ENCODE peak calls at places on chromosome 1, in five cellular contexts. One of them, this sample, is unnamed.

GRCh38 chr1:151888972-151889570 is 20.2 kb downstream of the THEM4 start:
- DNase-seq in neural progenitor cell: peak; percentile 7
- DNase-seq in IMR-90: no peak
- DNase-seq in mammary epithelial cell: no peak
- DNase-seq in mesendoderm: no peak
- DNase-seq in this sample: no peak

GRCh38 chr1:204190212-204191211 is 5.8 kb downstream of the KISS1 start:
- DNase-seq in neural progenitor cell: peak; percentile 33
- DNase-seq in IMR-90: peak; percentile 70
- DNase-seq in mammary epithelial cell: no peak
- DNase-seq in mesendoderm: no peak
- DNase-seq in this sample: peak; percentile 77

GRCh38 chr1:90371106-90371813 is 345.8 kb downstream of the BARHL2 start:
- DNase-seq in neural progenitor cell: no peak
- DNase-seq in IMR-90: peak; percentile 1
- DNase-seq in mammary epithelial cell: peak; percentile 56
- DNase-seq in mesendoderm: no peak
- DNase-seq in this sample: no peak

GRCh38 chr1:216416488-216416887 is 6.8 kb downstream of the USH2A start:
- DNase-seq in neural progenitor cell: no peak
- DNase-seq in IMR-90: no peak
- DNase-seq in mammary epithelial cell: no peak
- DNase-seq in mesendoderm: no peak
- DNase-seq in this sample: no peak

GRCh38 chr1:29808141-29808995 is 572.0 kb downstream of the PTPRU start:
- DNase-seq in neural progenitor cell: no peak
- DNase-seq in IMR-90: no peak
- DNase-seq in mammary epithelial cell: no peak
- DNase-seq in mesendoderm: no peak
- DNase-seq in this sample: no peak

GRCh38 chr1:205298191-205298994 is 23.2 kb downstream of the NUAK2 start:
- DNase-seq in neural progenitor cell: peak; percentile 83
- DNase-seq in IMR-90: peak; percentile 99
- DNase-seq in mammary epithelial cell: peak; percentile 93
- DNase-seq in mesendoderm: peak; percentile 99
- DNase-seq in this sample: peak; percentile 91

GRCh38 chr1:34156739-34157138 is 8.3 kb downstream of the CSMD2 start:
- DNase-seq in neural progenitor cell: no peak
- DNase-seq in IMR-90: no peak
- DNase-seq in mammary epithelial cell: no peak
- DNase-seq in mesendoderm: peak; percentile 29
- DNase-seq in this sample: no peak

GRCh38 chr1:20590313-20590777 is 1.4 kb downstream of the CDA start:
- DNase-seq in neural progenitor cell: no peak
- DNase-seq in IMR-90: peak; percentile 67
- DNase-seq in mammary epithelial cell: no peak
- DNase-seq in mesendoderm: no peak
- DNase-seq in this sample: no peak

GRCh38 chr1:212284744-212285684 is at the start of gene PPP2R5A:
- DNase-seq in neural progenitor cell: peak; percentile 100
- DNase-seq in IMR-90: peak; percentile 99
- DNase-seq in mammary epithelial cell: peak; percentile 99
- DNase-seq in mesendoderm: peak; percentile 100
- DNase-seq in this sample: peak; percentile 100
- H3K9ac ChIP-seq in neural progenitor cell: peak within 1 kb of the TSS; percentile 14
- H3K9ac ChIP-seq in IMR-90: peak within 1 kb of the TSS; percentile 65
- H3K9ac ChIP-seq in mammary epithelial cell: peak within 1 kb of the TSS; percentile 89
- H3K9ac ChIP-seq in mesendoderm: peak within 1 kb of the TSS; percentile 91
- H3K9ac ChIP-seq in this sample: peak within 1 kb of the TSS; percentile 97

GRCh38 chr1:117388328-117388727 is 21.1 kb downstream of the MAN1A2 start:
- DNase-seq in neural progenitor cell: no peak
- DNase-seq in IMR-90: no peak
- DNase-seq in mammary epithelial cell: no peak
- DNase-seq in mesendoderm: no peak
- DNase-seq in this sample: no peak

GRCh38 chr1:117392776-117393175 is 25.5 kb downstream of the MAN1A2 start:
- DNase-seq in neural progenitor cell: no peak
- DNase-seq in IMR-90: no peak
- DNase-seq in mammary epithelial cell: no peak
- DNase-seq in mesendoderm: peak; percentile 22
- DNase-seq in this sample: no peak

GRCh38 chr1:117389779-117390178 is 22.5 kb downstream of the MAN1A2 start:
- DNase-seq in neural progenitor cell: no peak
- DNase-seq in IMR-90: no peak
- DNase-seq in mammary epithelial cell: no peak
- DNase-seq in mesendoderm: no peak
- DNase-seq in this sample: no peak

GRCh38 chr1:117389284-117389683 is 22.0 kb downstream of the MAN1A2 start:
- DNase-seq in neural progenitor cell: no peak
- DNase-seq in IMR-90: no peak
- DNase-seq in mammary epithelial cell: no peak
- DNase-seq in mesendoderm: no peak
- DNase-seq in this sample: peak; percentile 37

GRCh38 chr1:117387060-117387633 is 19.9 kb downstream of the MAN1A2 start:
- DNase-seq in neural progenitor cell: no peak
- DNase-seq in IMR-90: no peak
- DNase-seq in mammary epithelial cell: no peak
- DNase-seq in mesendoderm: no peak
- DNase-seq in this sample: no peak
- H3K4me1 ChIP-seq in neural progenitor cell: no peaks in the 10 kb centered on the region
- H3K4me1 ChIP-seq in IMR-90: no peaks in the 10 kb centered on the region
- H3K4me1 ChIP-seq in mammary epithelial cell: no peaks in the 10 kb centered on the region
- H3K4me1 ChIP-seq in mesendoderm: no peaks in the 10 kb centered on the region
- H3K4me1 ChIP-seq in this sample: peaks cover 3% of the 10 kb centered on the region

DNA sequence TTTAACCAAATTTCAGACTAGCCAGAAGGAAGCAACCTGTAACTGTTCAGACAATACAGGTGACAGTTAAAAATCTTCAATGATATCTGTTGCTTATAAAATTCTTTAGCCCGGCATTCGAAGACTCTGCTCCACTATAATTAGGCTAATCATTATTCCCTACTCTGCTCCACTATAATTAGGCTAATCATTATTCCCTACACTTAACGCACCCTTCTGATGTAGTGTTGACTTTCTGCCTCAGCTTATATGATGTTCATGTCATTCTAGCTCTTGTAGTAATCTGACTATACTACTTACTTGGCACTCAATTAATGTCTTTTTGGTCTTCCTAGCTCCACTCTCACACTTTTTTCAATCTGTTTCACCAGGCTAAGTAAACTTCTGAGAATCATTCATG is 13.3 kb downstream of the TESK2 start:
- DNase-seq in neural progenitor cell: no peak
- DNase-seq in IMR-90: no peak
- DNase-seq in mammary epithelial cell: no peak
- DNase-seq in mesendoderm: no peak
- DNase-seq in this sample: no peak
- H3K27ac ChIP-seq in neural progenitor cell: no peak overlapping the region
- H3K27ac ChIP-seq in IMR-90: no peak overlapping the region
- H3K27ac ChIP-seq in mammary epithelial cell: no peak overlapping the region
- H3K27ac ChIP-seq in mesendoderm: no peak overlapping the region
- H3K27ac ChIP-seq in this sample: no peak overlapping the region

DNA sequence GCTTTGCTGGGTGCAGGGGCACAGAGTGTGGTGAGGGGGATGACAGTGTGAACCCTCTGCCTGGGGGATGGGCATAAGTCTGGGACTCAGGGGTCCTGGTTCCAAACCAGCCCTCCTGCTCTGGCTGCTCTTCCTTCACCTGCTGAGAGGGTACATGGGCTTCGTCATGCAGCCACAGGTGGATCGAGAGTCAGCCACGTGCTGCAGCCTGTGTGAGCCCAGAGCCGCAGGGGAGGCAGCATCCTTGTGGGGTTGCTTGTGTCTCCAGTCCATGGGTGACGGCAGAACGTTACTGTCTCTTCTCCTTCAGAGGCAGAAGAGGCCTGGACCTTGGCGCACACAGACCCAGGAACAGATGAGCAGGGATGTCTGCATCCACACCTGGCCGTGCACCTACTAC is 12.1 kb downstream of the SNAP47 start:
- DNase-seq in neural progenitor cell: no peak
- DNase-seq in IMR-90: no peak
- DNase-seq in mammary epithelial cell: no peak
- DNase-seq in mesendoderm: no peak
- DNase-seq in this sample: peak; percentile 41
- H3K9ac ChIP-seq in neural progenitor cell: no peak overlapping the region
- H3K9ac ChIP-seq in IMR-90: no peak overlapping the region
- H3K9ac ChIP-seq in mammary epithelial cell: no peak overlapping the region
- H3K9ac ChIP-seq in mesendoderm: no peak overlapping the region
- H3K9ac ChIP-seq in this sample: no peak overlapping the region

GRCh38 chr1:14603641-14604040 is 5.2 kb downstream of the KAZN start:
- DNase-seq in neural progenitor cell: no peak
- DNase-seq in IMR-90: no peak
- DNase-seq in mammary epithelial cell: no peak
- DNase-seq in mesendoderm: no peak
- DNase-seq in this sample: no peak
- H3K4me1 ChIP-seq in neural progenitor cell: peaks cover 56% of the 10 kb centered on the region
- H3K4me1 ChIP-seq in IMR-90: peaks cover 2% of the 10 kb centered on the region
- H3K4me1 ChIP-seq in mammary epithelial cell: peaks cover 7% of the 10 kb centered on the region
- H3K4me1 ChIP-seq in mesendoderm: peaks cover 18% of the 10 kb centered on the region
- H3K4me1 ChIP-seq in this sample: no peaks in the 10 kb centered on the region

GRCh38 chr1:19388980-19389379 is 76.9 kb downstream of the SLC66A1 start:
- DNase-seq in neural progenitor cell: no peak
- DNase-seq in IMR-90: no peak
- DNase-seq in mammary epithelial cell: peak; percentile 77
- DNase-seq in mesendoderm: no peak
- DNase-seq in this sample: peak; percentile 20

GRCh38 chr1:19391596-19391981 is 79.5 kb downstream of the SLC66A1 start:
- DNase-seq in neural progenitor cell: no peak
- DNase-seq in IMR-90: no peak
- DNase-seq in mammary epithelial cell: no peak
- DNase-seq in mesendoderm: no peak
- DNase-seq in this sample: peak; percentile 70

GRCh38 chr1:19390901-19391595 is 78.9 kb downstream of the SLC66A1 start:
- DNase-seq in neural progenitor cell: peak; percentile 54
- DNase-seq in IMR-90: peak; percentile 80
- DNase-seq in mammary epithelial cell: peak; percentile 25
- DNase-seq in mesendoderm: peak; percentile 42
- DNase-seq in this sample: peak; percentile 56

GRCh38 chr1:19392221-19392620 is 80.1 kb downstream of the SLC66A1 start:
- DNase-seq in neural progenitor cell: no peak
- DNase-seq in IMR-90: no peak
- DNase-seq in mammary epithelial cell: no peak
- DNase-seq in mesendoderm: no peak
- DNase-seq in this sample: peak; percentile 50

DNA sequence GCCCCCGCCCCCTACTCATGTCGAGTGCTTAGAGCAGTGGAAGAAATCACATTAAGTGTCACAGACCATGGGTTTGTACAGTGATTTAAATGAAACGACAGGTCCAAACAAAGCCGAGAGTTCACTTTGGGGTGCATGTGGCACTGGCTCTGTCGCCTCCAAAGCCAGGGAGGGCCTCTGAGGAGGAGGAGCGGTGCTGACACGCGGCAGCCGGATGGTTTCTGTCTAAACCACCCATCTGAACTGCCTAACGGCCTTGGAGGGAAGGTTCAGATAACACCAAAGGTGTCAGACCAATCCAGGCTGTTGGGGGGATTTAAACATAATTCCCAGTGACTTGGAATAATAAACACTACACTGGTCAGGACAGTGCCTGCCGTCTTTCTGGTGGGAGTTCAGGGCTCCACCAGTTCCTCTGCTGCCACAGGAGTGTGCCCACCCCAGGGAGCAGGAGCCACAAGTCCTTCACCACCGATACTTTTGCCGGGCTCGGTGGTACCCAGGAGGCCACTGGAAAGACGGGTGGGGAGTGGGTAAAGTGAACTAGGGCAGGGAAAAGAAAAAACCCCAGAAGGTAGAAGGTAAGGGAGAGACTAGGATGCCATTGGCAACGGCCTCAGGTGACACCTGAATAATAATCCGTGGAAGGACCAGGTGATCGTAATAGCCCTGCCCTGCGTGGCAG is 78.2 kb downstream of the SLC66A1 start:
- DNase-seq in neural progenitor cell: no peak
- DNase-seq in IMR-90: no peak
- DNase-seq in mammary epithelial cell: no peak
- DNase-seq in mesendoderm: no peak
- DNase-seq in this sample: peak; percentile 77
- H3K27ac ChIP-seq in neural progenitor cell: no peak overlapping the region
- H3K27ac ChIP-seq in IMR-90: peak overlapping the region; percentile 94
- H3K27ac ChIP-seq in mammary epithelial cell: peak overlapping the region; percentile 4
- H3K27ac ChIP-seq in mesendoderm: no peak overlapping the region
- H3K27ac ChIP-seq in this sample: peak overlapping the region; percentile 9

DNA sequence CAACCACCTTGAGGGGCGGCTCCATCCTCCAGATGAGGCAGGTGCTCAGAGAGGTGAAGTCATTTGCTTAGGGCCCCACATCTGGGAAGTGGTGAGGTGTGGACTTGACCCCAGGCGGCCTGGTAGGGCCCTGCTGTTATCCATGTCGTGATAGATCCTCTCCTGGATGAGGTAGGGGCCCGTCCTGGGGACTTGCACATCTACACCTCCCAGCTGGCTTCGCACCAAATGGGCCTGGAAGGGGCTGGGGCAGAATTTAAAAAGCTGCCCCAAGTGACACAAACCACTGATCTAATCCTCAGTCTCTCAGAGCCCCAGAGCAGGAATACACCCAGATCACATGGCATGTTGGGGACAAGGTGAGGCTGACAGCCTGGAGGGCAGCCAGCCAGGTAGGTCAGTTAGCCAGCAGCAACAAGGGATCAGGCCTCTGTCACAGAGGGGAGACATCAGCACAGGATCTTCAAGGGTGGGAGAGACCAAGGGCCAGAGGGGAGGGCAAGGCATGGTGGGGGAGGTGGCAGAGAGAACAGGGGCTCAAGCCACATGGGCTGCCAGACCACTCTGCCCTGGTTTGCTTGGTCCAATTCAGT is 12.3 kb downstream of the LRP8 start:
- DNase-seq in neural progenitor cell: no peak
- DNase-seq in IMR-90: no peak
- DNase-seq in mammary epithelial cell: no peak
- DNase-seq in mesendoderm: no peak
- DNase-seq in this sample: peak; percentile 65
- H3K9ac ChIP-seq in neural progenitor cell: no peak overlapping the region
- H3K9ac ChIP-seq in IMR-90: no peak overlapping the region
- H3K9ac ChIP-seq in mammary epithelial cell: no peak overlapping the region
- H3K9ac ChIP-seq in mesendoderm: peak overlapping the region; percentile 17
- H3K9ac ChIP-seq in this sample: no peak overlapping the region

DNA sequence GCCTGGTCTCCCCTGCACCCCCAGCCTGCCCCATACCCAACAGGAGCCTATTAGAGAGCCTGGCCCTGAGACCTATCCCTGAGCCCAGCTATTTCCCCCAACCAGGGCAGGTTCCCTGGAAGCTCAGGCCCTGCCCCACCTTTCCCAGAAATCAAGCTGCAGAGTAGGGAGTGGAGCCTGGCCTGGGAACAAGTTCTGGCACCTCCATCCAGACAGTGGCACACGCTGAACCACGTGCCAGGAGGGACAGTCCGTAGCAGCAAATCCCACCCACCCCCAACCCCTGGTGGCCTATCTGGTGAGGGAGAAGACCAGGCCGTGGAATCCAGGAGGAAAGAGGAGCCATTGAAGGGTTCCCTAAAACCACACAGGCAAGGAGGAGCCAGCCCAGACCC is 22.6 kb downstream of the TNNT2 start:
- DNase-seq in neural progenitor cell: no peak
- DNase-seq in IMR-90: no peak
- DNase-seq in mammary epithelial cell: no peak
- DNase-seq in mesendoderm: no peak
- DNase-seq in this sample: peak; percentile 46
- H3K4me1 ChIP-seq in neural progenitor cell: no peaks in the 10 kb centered on the region
- H3K4me1 ChIP-seq in IMR-90: no peaks in the 10 kb centered on the region
- H3K4me1 ChIP-seq in mammary epithelial cell: peaks cover 25% of the 10 kb centered on the region
- H3K4me1 ChIP-seq in mesendoderm: no peaks in the 10 kb centered on the region
- H3K4me1 ChIP-seq in this sample: no peaks in the 10 kb centered on the region

GRCh38 chr1:167934407-167935251 is 1.9 kb upstream of the DCAF6 start:
- DNase-seq in neural progenitor cell: no peak
- DNase-seq in IMR-90: peak; percentile 65
- DNase-seq in mammary epithelial cell: no peak
- DNase-seq in mesendoderm: no peak
- DNase-seq in this sample: no peak
- H3K27ac ChIP-seq in neural progenitor cell: no peak overlapping the region
- H3K27ac ChIP-seq in IMR-90: peak overlapping the region; percentile 85
- H3K27ac ChIP-seq in mammary epithelial cell: peak overlapping the region; percentile 91
- H3K27ac ChIP-seq in mesendoderm: no peak overlapping the region
- H3K27ac ChIP-seq in this sample: peak overlapping the region; percentile 99

This sample was measured in kidney.